ENCODE peak calls at places on chromosomes 13 and 19, in seven cellular contexts. Y is activated CD4-positive, CD25-positive, alpha-beta regulatory T cell treated with anti-CD3 and anti-CD28 coated beads, Interleukin-2, amount 50 U/mL, for 16 hours; B is cardiac fibroblast; H is nephron progenitor cell; U is neural crest cell; P is stimulated activated CD4-positive, alpha-beta T cell treated with anti-CD3 and anti-CD28 coated beads, Interleukin-4, amount 100 ng/mL, for 24 hours; C is posterior cingulate gyrus. S is an unnamed sample.

GRCh38 chr13:50390503-50391248 is 375.4 kb downstream of the KCNRG start:
- DNase-seq in H (no peak), B (no peak), C (no peak), P (no peak), Y (no peak), U (no peak), S (no peak)

GRCh38 chr19:30222428-30222873 is 149.7 kb upstream of the ZNF536 start:
- DNase-seq in H (peak; percentile 77), C (no peak), Y (no peak), P (no peak), B (no peak), U (peak; percentile 54), S (peak; percentile 76)

GRCh38 chr19:48244289-48244688 is 11.4 kb downstream of the CARD8 start:
- DNase-seq in P (peak; percentile 56), Y (peak; percentile 9), U (no peak), H (no peak), C (no peak), B (peak; percentile 28), S (no peak)

GRCh38 chr19:57947419-57948134 is at the start of gene ZNF256:
- DNase-seq in U (peak; percentile 97), H (peak; percentile 91), C (peak; percentile 97), B (peak; percentile 96), Y (peak; percentile 74), P (peak; percentile 96), S (peak; percentile 92)

GRCh38 chr19:6357995-6358394 is 3.3 kb upstream of the CLPP start:
- DNase-seq in Y (no peak), H (no peak), P (no peak), B (no peak), U (no peak), C (no peak), S (no peak)

GRCh38 chr13:102395174-102395573 is 6.7 kb downstream of the FGF14 start:
- DNase-seq in B (no peak), C (no peak), Y (no peak), H (no peak), P (no peak), U (no peak), S (no peak)

GRCh38 chr19:800360-801029 is 3.2 kb downstream of the PTBP1 start:
- DNase-seq in U (no peak), P (no peak), C (no peak), B (peak; percentile 65), Y (no peak), H (no peak), S (no peak)

GRCh38 chr13:34913040-34913439 is 29.0 kb upstream of the NBEA start:
- DNase-seq in Y (no peak), H (peak; percentile 53), P (no peak), C (no peak), B (peak; percentile 15), U (no peak), S (peak; percentile 52)

GRCh38 chr19:15304140-15304705 is 28.1 kb downstream of the BRD4 start:
- DNase-seq in Y (no peak), P (peak; percentile 43), B (no peak), H (no peak), U (no peak), C (no peak), S (no peak)

GRCh38 chr13:47148543-47148942 is 251.7 kb upstream of the HTR2A start:
- DNase-seq in H (no peak), B (no peak), U (no peak), Y (no peak), P (no peak), C (no peak), S (no peak)

GRCh38 chr19:44903602-44904425 is 1.8 kb upstream of the APOE start:
- DNase-seq in P (peak; percentile 78), H (peak; percentile 92), C (peak; percentile 61), Y (peak; percentile 65), U (peak; percentile 90), B (peak; percentile 80), S (peak; percentile 87)

S was measured in endothelial cell.